ENCODE peak calls at places on chromosome 9, in eight cellular contexts. W is LoVo; H is COR-L47; B is hippocampal formation; T is C1 segment of cervical spinal cord; D is stimulated activated CD4-positive, alpha-beta T cell treated with anti-CD3 and anti-CD28 coated beads, TNF-alpha, amount 100 ng/mL, for 1 hour; F is skeletal muscle cell; R is RWPE1. J is an unnamed sample.

GRCh38 chr9:85501474-85501873 is 240.3 kb downstream of the AGTPBP1 start:
- DNase-seq in W (no peak), H (no peak), B (no peak), T (no peak), D (no peak), F (no peak), R (no peak), J (no peak)

GRCh38 chr9:14471041-14471440 is 157.1 kb upstream of the NFIB start:
- DNase-seq in W (no peak), H (no peak), B (no peak), T (no peak), D (no peak), F (no peak), R (no peak), J (no peak)

GRCh38 chr9:76213751-76214150 is 180.5 kb downstream of the RFK start:
- DNase-seq in W (no peak), H (no peak), B (no peak), T (no peak), D (no peak), F (no peak), R (no peak), J (no peak)

GRCh38 chr9:89661956-89662717 is 57.3 kb downstream of the GADD45G start:
- DNase-seq in W (peak; percentile 64), H (peak; percentile 97), B (peak; percentile 98), T (peak; percentile 96), D (no peak), F (peak; percentile 32), R (peak; percentile 98), J (no peak)

GRCh38 chr9:93813221-93813620 is 141.9 kb downstream of the BARX1 start:
- DNase-seq in W (no peak), H (no peak), B (no peak), T (no peak), D (no peak), F (no peak), R (no peak), J (no peak)

GRCh38 chr9:14908221-14909206 is 1.7 kb downstream of the FREM1 start:
- DNase-seq in W (no peak), H (peak; percentile 19), B (no peak), T (no peak), D (no peak), F (no peak), R (no peak), J (no peak)

GRCh38 chr9:33239922-33240321 is at the start of gene SPINK4:
- DNase-seq in W (peak; percentile 52), H (no peak), B (no peak), T (no peak), D (no peak), F (no peak), R (no peak), J (no peak)

GRCh38 chr9:77018058-77019009 is 1.1 kb upstream of the FOXB2 start:
- DNase-seq in W (no peak), H (no peak), B (no peak), T (no peak), D (no peak), F (no peak), R (no peak), J (no peak)

GRCh38 chr9:107488400-107489143 is 997 bp downstream of the KLF4 start:
- DNase-seq in W (peak; percentile 40), H (peak; percentile 40), B (no peak), T (no peak), D (no peak), F (no peak), R (peak; percentile 69), J (no peak)

GRCh38 chr9:98415782-98416181 is 160.3 kb upstream of the TBC1D2 start:
- DNase-seq in W (no peak), H (no peak), B (no peak), T (no peak), D (no peak), F (no peak), R (no peak), J (no peak)

GRCh38 chr9:134644715-134645606 is 3.4 kb downstream of the COL5A1 start:
- DNase-seq in W (no peak), H (no peak), B (no peak), T (no peak), D (no peak), F (peak; percentile 96), R (peak; percentile 99), J (no peak)

GRCh38 chr9:2166219-2166618 is 151.1 kb downstream of the SMARCA2 start:
- DNase-seq in W (no peak), H (no peak), B (no peak), T (no peak), D (no peak), F (no peak), R (no peak), J (no peak)

GRCh38 chr9:5718296-5719032 is 89.6 kb downstream of the RIC1 start:
- DNase-seq in W (no peak), H (no peak), B (no peak), T (no peak), D (no peak), F (no peak), R (no peak), J (no peak)

GRCh38 chr9:112531666-112532282 is 45.1 kb downstream of the KIAA1958 start:
- DNase-seq in W (no peak), H (no peak), B (no peak), T (no peak), D (no peak), F (no peak), R (no peak), J (no peak)

J was measured in Panc1.